ENCODE peak calls at places on chromosome 19, in seven cellular contexts. C, X, U, J, K, T and A are unnamed samples.
A peak's percentile ranks its signal among the peaks of the same experiment; 100 is the strongest.

GRCh38 chr19:17248011-17248776 is 2.5 kb upstream of the NR2F6 start:
- DNase-seq in T (no peak), C (peak; percentile 91), J (no peak), X (no peak), U (no peak), K (no peak), A (no peak)

GRCh38 chr19:48844472-48844871 is 8.2 kb upstream of the HSD17B14 start:
- DNase-seq in U (no peak), T (peak; percentile 35), C (peak; percentile 78), J (no peak), X (no peak), K (no peak), A (no peak)

GRCh38 chr19:4974855-4975469 is 6.0 kb downstream of the KDM4B start:
- DNase-seq in K (no peak), T (no peak), J (peak; percentile 58), U (no peak), X (no peak), C (no peak), A (no peak)

GRCh38 chr19:16825312-16826168 is 3.7 kb upstream of the SIN3B start:
- DNase-seq in U (peak; percentile 80), T (peak; percentile 55), J (peak; percentile 34), C (peak; percentile 83), X (peak; percentile 85), K (no peak), A (no peak)

GRCh38 chr19:55497777-55498176 is 9.5 kb downstream of the SSC5D start:
- DNase-seq in T (no peak), X (no peak), U (no peak), J (no peak), C (no peak), K (no peak), A (no peak)

GRCh38 chr19:37691881-37692504 is 27.6 kb downstream of the ZNF607 start:
- DNase-seq in C (peak; percentile 93), T (peak; percentile 90), K (no peak), J (peak; percentile 74), X (peak; percentile 90), U (peak; percentile 83), A (peak; percentile 49)

GRCh38 chr19:49678970-49679831 is 2.1 kb downstream of the PRMT1 start:
- DNase-seq in U (no peak), J (no peak), K (no peak), X (no peak), C (no peak), T (no peak), A (no peak)

GRCh38 chr19:18438331-18439024 is 545 bp upstream of the ISYNA1 start:
- DNase-seq in U (peak; percentile 85), J (no peak), K (no peak), X (no peak), T (peak; percentile 24), C (peak; percentile 64), A (no peak)

GRCh38 chr19:9757544-9758501 is 10.7 kb downstream of the ZNF846 start:
- DNase-seq in J (no peak), U (no peak), T (no peak), K (no peak), X (no peak), C (peak; percentile 28), A (no peak)

GRCh38 chr19:30447276-30447870 is 75.2 kb downstream of the ZNF536 start:
- DNase-seq in X (no peak), C (no peak), U (no peak), J (no peak), K (no peak), T (no peak), A (no peak)

GRCh38 chr19:20186163-20186562 is 19.1 kb downstream of the ZNF486 start:
- DNase-seq in U (no peak), C (no peak), T (no peak), K (no peak), J (no peak), X (no peak), A (no peak)

GRCh38 chr19:54393381-54393780 is 21.9 kb upstream of the TTYH1 start:
- DNase-seq in K (no peak), U (no peak), X (no peak), T (no peak), J (no peak), C (no peak), A (no peak)

GRCh38 chr19:30159636-30160035 is 212.5 kb upstream of the ZNF536 start:
- DNase-seq in T (no peak), C (no peak), J (no peak), X (no peak), U (no peak), K (no peak), A (no peak)

GRCh38 chr19:49328741-49329140 is 3.8 kb upstream of the SLC6A16 start:
- DNase-seq in X (no peak), J (no peak), U (no peak), K (no peak), T (no peak), C (no peak), A (no peak)

GRCh38 chr19:6925801-6926751 is 38.7 kb downstream of the ADGRE1 start:
- DNase-seq in X (no peak), J (no peak), U (no peak), T (no peak), K (no peak), C (peak; percentile 3), A (no peak)

GRCh38 chr19:54482889-54483288 is 9.8 kb upstream of the CDC42EP5 start:
- DNase-seq in C (no peak), T (no peak), X (no peak), K (no peak), U (no peak), J (no peak), A (no peak)

GRCh38 chr19:19459099-19459498 is 53.6 kb downstream of the GATAD2A start:
- DNase-seq in T (no peak), X (no peak), C (no peak), U (no peak), K (no peak), J (no peak), A (no peak)

GRCh38 chr19:38709119-38709518 is 35.2 kb downstream of the CAPN12 start:
- DNase-seq in U (no peak), J (no peak), C (no peak), X (no peak), T (no peak), K (no peak), A (no peak)

GRCh38 chr19:17353386-17353785 is 16.0 kb downstream of the GTPBP3 start:
- DNase-seq in K (no peak), J (no peak), C (no peak), X (no peak), U (no peak), T (no peak), A (no peak)

GRCh38 chr19:44850641-44851109 is 4.6 kb downstream of the NECTIN2 start:
- DNase-seq in J (no peak), C (no peak), T (peak; percentile 53), U (no peak), X (peak; percentile 66), K (no peak), A (no peak)

DNA sequence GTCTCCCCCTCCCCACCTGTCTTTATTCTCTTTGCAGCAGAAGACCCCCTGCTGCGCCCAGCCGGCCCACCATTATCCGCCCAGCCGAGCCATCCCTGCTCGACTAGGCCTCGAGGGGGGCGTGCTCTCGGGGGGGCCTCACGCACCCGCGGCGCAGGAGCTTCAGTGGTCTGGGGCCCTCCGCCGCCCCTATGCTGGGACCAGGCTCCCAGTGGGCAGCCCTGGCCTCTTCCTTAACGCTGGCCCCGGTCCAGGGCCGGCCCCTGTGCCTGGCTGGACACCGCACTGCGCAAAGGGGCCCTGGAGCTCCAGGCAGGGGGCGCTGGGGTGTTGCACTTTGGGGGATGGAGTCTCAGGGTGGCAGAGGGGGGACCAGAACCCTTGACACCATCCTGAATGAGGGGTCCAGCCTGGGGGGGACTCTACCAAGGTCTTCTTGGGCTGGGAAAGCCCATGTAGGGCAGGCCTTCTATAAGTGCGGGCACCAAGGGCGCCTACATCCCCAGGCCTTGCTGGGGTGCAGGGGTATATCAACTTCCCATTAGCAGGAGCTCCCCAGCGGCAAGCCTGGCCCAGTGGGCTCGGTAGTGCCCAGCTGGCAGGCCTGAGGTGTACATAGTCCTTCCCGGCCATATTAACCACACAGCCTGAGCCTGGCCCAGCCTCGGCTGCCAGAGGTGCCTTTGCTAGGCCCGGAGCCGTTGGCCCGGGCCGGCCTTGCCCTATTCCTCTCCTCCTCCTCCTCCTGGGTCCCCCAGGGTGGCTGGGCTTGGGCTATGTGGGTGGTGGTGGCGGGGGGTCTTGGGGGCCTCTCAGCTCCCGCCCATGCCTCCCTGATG is 4.9 kb downstream of the TMED1 start:
- DNase-seq in U (no peak), J (no peak), X (no peak), C (no peak), T (no peak), K (no peak), A (peak; percentile 10)
- TF ChIP-seq POLR2AphosphoS5 in U (no peak), J (no peak), X (no peak), C (no peak), T (no peak), K (no peak), A (no peak)

GRCh38 chr19:13841339-13842293 is 35.3 kb upstream of the NANOS3 start:
- DNase-seq in T (no peak), J (peak; percentile 80), X (peak; percentile 86), U (peak; percentile 89), K (no peak), C (no peak), A (no peak)
- TF ChIP-seq POLR2AphosphoS5 in T (peak; percentile 23), J (peak; percentile 81), X (peak; percentile 19), U (peak; percentile 93), K (peak; percentile 63), C (no peak), A (peak; percentile 6)

GRCh38 chr19:15589760-15590451 is 25.1 kb upstream of the CYP4F8 start:
- DNase-seq in U (no peak), X (no peak), C (no peak), K (no peak), J (peak; percentile 14), T (no peak), A (no peak)

GRCh38 chr19:15591796-15592195 is 23.2 kb upstream of the CYP4F8 start:
- DNase-seq in J (no peak), T (no peak), X (no peak), U (no peak), C (no peak), K (no peak), A (no peak)

GRCh38 chr19:15595069-15595468 is 19.9 kb upstream of the CYP4F8 start:
- DNase-seq in K (no peak), J (no peak), T (no peak), X (no peak), C (no peak), U (no peak), A (no peak)
- TF ChIP-seq POLR2AphosphoS5 in K (no peak), J (no peak), T (no peak), X (no peak), C (no peak), U (no peak), A (no peak)

DNA sequence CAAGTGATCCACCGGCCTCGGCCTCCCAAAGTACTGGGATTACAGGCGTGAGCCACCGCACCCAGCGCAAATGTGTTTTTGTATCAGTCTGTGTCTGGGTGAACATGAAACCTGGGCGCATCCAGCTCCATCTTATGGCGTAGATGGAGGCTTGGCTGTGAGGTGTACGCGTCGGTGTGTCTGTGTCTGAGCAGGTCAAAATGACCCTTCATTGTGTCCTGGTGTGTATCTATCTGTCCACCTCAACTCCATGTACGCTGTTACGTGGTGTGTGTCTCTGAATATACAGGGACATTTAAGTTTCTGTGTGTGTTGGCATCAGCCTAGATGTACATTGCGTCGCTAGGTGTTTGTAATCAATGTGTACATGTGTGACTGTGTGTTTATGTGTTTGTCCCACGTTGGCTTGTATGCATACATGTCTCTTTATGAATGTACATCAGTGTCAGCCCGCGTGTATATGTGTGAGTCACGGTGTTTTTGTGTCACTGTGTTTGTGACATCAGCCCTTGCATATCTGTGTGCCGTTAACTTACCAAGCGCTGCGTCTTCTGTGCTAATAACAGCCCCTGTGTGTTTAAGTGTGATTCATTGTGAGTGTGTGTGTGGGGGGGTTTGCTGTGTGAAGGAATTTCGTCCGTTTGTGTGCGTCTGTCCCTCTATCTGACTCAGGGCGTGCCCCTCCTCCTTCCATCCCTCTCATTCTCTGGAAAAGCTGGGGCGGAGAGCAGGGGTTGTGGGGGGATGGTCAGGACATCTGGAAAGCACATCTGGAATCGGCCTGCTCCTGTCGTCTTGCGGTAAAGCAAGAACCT is 6.4 kb downstream of the AXL start:
- DNase-seq in T (peak; percentile 90), U (peak; percentile 90), C (peak; percentile 80), K (peak; percentile 95), J (peak; percentile 51), X (peak; percentile 89), A (no peak)
- TF ChIP-seq POLR2AphosphoS5 in T (no peak), U (peak; percentile 30), C (no peak), K (peak; percentile 58), J (peak; percentile 51), X (no peak), A (no peak)